ENCODE peak calls at places on chromosomes 13 and 19, in five cellular contexts. B is endothelial cell, A is AG04450, C is lung, K is A549. R is an unnamed sample.

GRCh38 chr13:111228262-111229144 is 91.9 kb upstream of the TEX29 start:
- DNase-seq in C (no peak), K (no peak), B (no peak), A (no peak), R (no peak)

GRCh38 chr19:7535993-7536685 is 622 bp downstream of the PNPLA6 start:
- DNase-seq in K (no peak), C (no peak), A (no peak), B (no peak), R (no peak)

GRCh38 chr19:55473613-55474012 is 2.8 kb upstream of the ZNF628 start:
- DNase-seq in B (no peak), C (no peak), K (no peak), A (no peak), R (no peak)

GRCh38 chr19:45471116-45471865 is 3.5 kb downstream of the FOSB start:
- DNase-seq in A (no peak), K (no peak), C (no peak), B (no peak), R (no peak)

GRCh38 chr19:51131780-51132680 is 7.3 kb downstream of the SIGLEC9 start:
- DNase-seq in K (peak), A (peak), C (peak), B (no peak), R (no peak)

GRCh38 chr13:90769387-90769786 is 578.1 kb upstream of the MIR17HG start:
- DNase-seq in K (no peak), A (no peak), C (no peak), B (no peak), R (no peak)

GRCh38 chr13:32134991-32135390 is 103.4 kb downstream of the FRY start:
- DNase-seq in A (no peak), K (no peak), B (no peak), C (no peak), R (no peak)

GRCh38 chr19:31350033-31350692 is 927 bp upstream of the TSHZ3 start:
- DNase-seq in K (no peak), C (no peak), A (no peak), B (peak), R (no peak)

GRCh38 chr13:33180009-33180804 is 105.3 kb downstream of the STARD13 start:
- DNase-seq in B (no peak), A (no peak), K (no peak), C (no peak), R (no peak)

GRCh38 chr13:52158629-52159158 is 703 bp downstream of the NEK3 start:
- DNase-seq in A (no peak), B (no peak), C (no peak), K (peak), R (no peak)

DNA sequence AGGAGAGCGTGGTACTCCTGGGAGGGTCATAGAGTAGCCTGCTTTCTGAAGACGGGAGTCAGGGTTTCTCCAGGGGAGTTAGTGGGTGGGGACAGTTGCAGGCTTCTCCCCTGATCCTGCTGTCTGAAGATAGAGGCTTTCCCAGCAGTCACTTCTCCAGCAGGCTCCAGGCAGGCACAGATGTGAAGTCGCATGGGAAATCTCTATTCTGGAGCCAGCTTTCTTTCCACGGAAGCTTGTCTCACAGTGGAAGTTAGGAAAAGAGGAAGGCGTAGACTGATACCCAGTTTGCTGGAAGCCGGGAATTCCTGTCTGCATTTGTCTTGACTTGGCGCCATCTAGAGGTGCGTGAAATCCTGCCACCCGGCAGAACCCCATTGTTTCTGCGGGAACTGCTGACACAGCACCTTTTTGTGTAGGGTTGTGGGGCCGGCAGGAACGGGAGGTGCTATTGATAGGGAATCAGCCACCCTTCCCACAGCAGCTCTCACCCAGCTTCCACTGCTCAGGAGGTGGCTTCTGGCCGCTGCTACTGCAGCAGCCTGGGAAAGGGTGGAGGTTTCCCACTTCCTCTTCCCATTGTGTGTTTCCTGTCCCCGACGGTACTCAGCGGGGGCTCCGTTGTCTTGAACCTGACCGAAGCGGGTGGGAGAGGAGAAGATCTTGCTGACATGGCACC is 28.5 kb upstream of the NPAS1 start:
- DNase-seq in K (peak), B (peak), C (peak), A (peak), R (peak)
- TF ChIP-seq CTCF in K (peak), B (peak), C (peak), A (peak), R (peak)

GRCh38 chr19:43779820-43780219 is 953 bp downstream of the KCNN4 start:
- DNase-seq in A (no peak), C (no peak), K (peak), B (no peak), R (no peak)
- TF ChIP-seq CTCF in A (no peak), C (no peak), K (peak), B (no peak), R (peak)

GRCh38 chr19:12484011-12484370 is 625 bp downstream of the ZNF709 start:
- DNase-seq in K (no peak), C (no peak), A (no peak), B (no peak), R (no peak)
- TF ChIP-seq CTCF in K (no peak), C (no peak), A (no peak), B (no peak), R (no peak)

GRCh38 chr13:67971291-67971690 is 741.2 kb upstream of the PCDH9 start:
- DNase-seq in K (no peak), A (no peak), C (no peak), B (no peak), R (no peak)
- TF ChIP-seq CTCF in K (no peak), A (no peak), C (no peak), B (no peak), R (no peak)

GRCh38 chr19:33176670-33177416 is 17.3 kb upstream of the LRP3 start:
- DNase-seq in B (peak), A (peak), C (peak), K (peak), R (peak)
- TF ChIP-seq CTCF in B (no peak), A (peak), C (no peak), K (no peak), R (no peak)

GRCh38 chr19:48182434-48182833 is 12.0 kb downstream of the ZSWIM9 start:
- DNase-seq in B (no peak), A (no peak), C (no peak), K (no peak), R (no peak)
- TF ChIP-seq CTCF in B (no peak), A (no peak), C (no peak), K (no peak), R (peak)